ENCODE peak calls at places on chromosome 7, in nine cellular contexts. J is SW480; P is cardiac septum; V is naive thymus-derived CD8-positive, alpha-beta T cell; U is NCI-H187 treated with DMSO at 0.1 percent for 48 hours; R is stimulated activated CD4-positive, alpha-beta T cell treated with anti-CD3 and anti-CD28 coated beads, Interleukin-2, amount 100 ng/mL, for 48 hours; S is foreskin fibroblast; A is left colon; G is H54. F is an unnamed sample.

GRCh38 chr7:121195859-121196588 is 132.8 kb upstream of the WNT16 start:
- DNase-seq in A (no peak), G (no peak), U (no peak), R (no peak), P (no peak), J (no peak), S (peak), V (no peak), F (peak)

GRCh38 chr7:70679666-70680065 is 452.3 kb upstream of the GALNT17 start:
- DNase-seq in A (no peak), V (no peak), S (peak), G (no peak), U (no peak), R (no peak), J (no peak), P (no peak), F (no peak)

GRCh38 chr7:74683799-74684198 is 26.3 kb downstream of the GTF2I start:
- DNase-seq in P (no peak), A (no peak), V (no peak), S (no peak), R (no peak), U (no peak), J (no peak), G (no peak), F (no peak)

GRCh38 chr7:95367606-95368005 is 28.6 kb downstream of the PON3 start:
- DNase-seq in P (no peak), R (no peak), J (no peak), A (no peak), U (no peak), G (no peak), S (no peak), V (no peak), F (no peak)

GRCh38 chr7:43758029-43758860 is at the start of gene BLVRA:
- DNase-seq in S (peak), U (no peak), G (peak), V (peak), J (peak), P (peak), A (peak), R (peak), F (peak)

GRCh38 chr7:1241510-1242128 is 8.9 kb downstream of the UNCX start:
- DNase-seq in J (no peak), S (no peak), P (no peak), V (no peak), G (no peak), A (no peak), R (no peak), U (no peak), F (peak)

GRCh38 chr7:102321351-102322201 is 34.7 kb downstream of the SPDYE6 start:
- DNase-seq in G (no peak), A (no peak), R (no peak), J (no peak), V (no peak), P (peak), S (peak), U (no peak), F (peak)

GRCh38 chr7:5489991-5490536 is 66.4 kb upstream of the TNRC18 start:
- DNase-seq in G (no peak), A (no peak), P (no peak), R (no peak), V (no peak), J (no peak), S (no peak), U (no peak), F (no peak)

GRCh38 chr7:24572421-24573007 is 738 bp upstream of the PALS2 start:
- DNase-seq in U (no peak), S (peak), P (no peak), V (peak), A (peak), R (no peak), G (peak), J (peak), F (no peak)

GRCh38 chr7:137953043-137953691 is 48.7 kb downstream of the CREB3L2 start:
- DNase-seq in P (no peak), J (no peak), V (no peak), S (peak), G (peak), U (no peak), R (no peak), A (no peak), F (peak)

GRCh38 chr7:31633454-31633853 is 53.6 kb upstream of the PPP1R17 start:
- DNase-seq in U (no peak), A (no peak), V (no peak), S (no peak), J (peak), G (no peak), P (no peak), R (no peak), F (no peak)

GRCh38 chr7:152553671-152554317 is 118.0 kb upstream of the KMT2C start:
- DNase-seq in A (no peak), V (no peak), J (no peak), P (no peak), S (no peak), U (no peak), R (no peak), G (no peak), F (peak)

GRCh38 chr7:50653997-50654425 is 88.8 kb upstream of the DDC start:
- DNase-seq in G (no peak), R (no peak), A (peak), V (no peak), S (peak), U (no peak), P (peak), J (no peak), F (no peak)

GRCh38 chr7:155355176-155355575 is 57.5 kb downstream of the INSIG1 start:
- DNase-seq in V (peak), J (no peak), P (peak), R (no peak), S (no peak), A (no peak), U (no peak), G (no peak), F (no peak)

GRCh38 chr7:131652194-131652593 is 95.8 kb upstream of the PODXL start:
- DNase-seq in U (no peak), G (no peak), V (no peak), R (no peak), A (no peak), P (peak), J (no peak), S (no peak), F (no peak)

GRCh38 chr7:23474829-23475578 is 4.7 kb upstream of the IGF2BP3 start:
- DNase-seq in G (no peak), A (no peak), J (no peak), P (no peak), U (no peak), S (no peak), V (no peak), R (no peak), F (no peak)

GRCh38 chr7:81447351-81447952 is 322.4 kb downstream of the HGF start:
- DNase-seq in S (peak), A (peak), R (no peak), J (peak), U (no peak), P (no peak), G (no peak), V (no peak), F (peak)

GRCh38 chr7:32043688-32044087 is 26.5 kb downstream of the PDE1C start:
- DNase-seq in R (no peak), U (no peak), G (no peak), V (no peak), A (no peak), J (peak), S (peak), P (no peak), F (no peak)

GRCh38 chr7:20650782-20651181 is 35.3 kb downstream of the ABCB5 start:
- DNase-seq in A (no peak), G (no peak), S (no peak), R (no peak), J (no peak), P (no peak), U (no peak), V (no peak), F (no peak)

GRCh38 chr7:29843106-29843505 is 36.8 kb downstream of the WIPF3 start:
- DNase-seq in A (no peak), G (no peak), P (no peak), J (no peak), U (no peak), S (no peak), R (no peak), V (no peak), F (no peak)

F was measured in left kidney.